ENCODE peak calls at places on chromosomes 13 and 19, in five cellular contexts. X is heart left ventricle, F is cardiac muscle cell, Q is ascending aorta, G is A673. T is an unnamed sample.

GRCh38 chr19:48501961-48502719 is 9.5 kb downstream of the LMTK3 start:
- DNase-seq in X (no peak), F (peak; percentile 94), Q (peak; percentile 75), G (peak; percentile 91), T (peak; percentile 51)

GRCh38 chr19:39397360-39398296 is 6.5 kb downstream of the MED29 start:
- DNase-seq in X (peak; percentile 89), F (peak; percentile 86), Q (peak; percentile 95), G (peak; percentile 91), T (peak; percentile 94)

GRCh38 chr19:27774827-27775226 is 1438.1 kb downstream of the UQCRFS1 start:
- DNase-seq in X (no peak), F (no peak), Q (no peak), G (peak; percentile 48), T (peak; percentile 54)

GRCh38 chr19:8610928-8611284 is 391 bp upstream of the ADAMTS10 start:
- DNase-seq in X (no peak), F (no peak), Q (no peak), G (no peak), T (no peak)

GRCh38 chr19:46015961-46016425 is 6.9 kb downstream of the PGLYRP1 start:
- DNase-seq in X (no peak), F (peak; percentile 28), Q (no peak), G (peak; percentile 35), T (no peak)

GRCh38 chr19:40685016-40685526 is 5.4 kb downstream of the NUMBL start:
- DNase-seq in X (no peak), F (no peak), Q (no peak), G (no peak), T (no peak)

GRCh38 chr19:46990998-46991676 is 28.5 kb upstream of the NPAS1 start:
- DNase-seq in X (peak; percentile 88), F (peak; percentile 86), Q (peak; percentile 91), G (peak; percentile 93), T (peak; percentile 76)

GRCh38 chr13:80116107-80116506 is 224.8 kb downstream of the SPRY2 start:
- DNase-seq in X (no peak), F (no peak), Q (no peak), G (peak; percentile 45), T (no peak)

GRCh38 chr19:7907122-7907521 is 3.4 kb downstream of the MAP2K7 start:
- DNase-seq in X (no peak), F (no peak), Q (peak; percentile 60), G (no peak), T (no peak)

GRCh38 chr13:98482476-98483444 is 94.1 kb downstream of the STK24 start:
- DNase-seq in X (peak; percentile 77), F (peak; percentile 77), Q (no peak), G (no peak), T (peak; percentile 49)

GRCh38 chr13:60591348-60591747 is 194.3 kb downstream of the TDRD3 start:
- DNase-seq in X (no peak), F (no peak), Q (no peak), G (peak; percentile 37), T (peak; percentile 84)

DNA sequence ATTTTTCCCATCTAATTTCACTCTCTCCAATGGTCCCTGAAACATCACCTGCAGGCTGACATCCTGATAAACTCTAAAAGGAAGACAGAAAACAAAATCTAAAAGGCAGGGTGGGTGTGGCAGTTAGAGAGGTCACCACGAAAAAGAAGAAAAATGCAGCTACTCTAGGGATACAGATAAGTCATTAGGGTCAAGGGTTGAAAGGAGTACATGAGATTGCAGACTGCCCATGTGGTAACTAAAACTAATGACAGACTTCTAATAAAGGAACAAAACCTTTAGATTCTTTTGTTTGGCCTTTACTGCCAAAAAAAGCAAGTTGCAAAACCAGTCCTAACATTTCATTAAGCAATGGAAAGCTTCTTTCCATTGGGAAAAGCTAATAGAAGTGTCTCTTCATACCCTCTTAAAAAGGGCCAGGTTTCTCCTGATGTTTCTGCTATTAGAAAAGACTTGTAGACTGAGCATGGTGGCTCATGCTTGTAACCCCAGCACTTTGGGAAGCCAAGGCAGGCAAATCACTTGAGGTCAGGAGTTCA is 31.0 kb downstream of the THSD1 start:
- DNase-seq in X (no peak), F (no peak), Q (no peak), G (no peak), T (no peak)
- H3K4me1 ChIP-seq in X (peaks cover 15% of the 10 kb centered on the region), F (no peaks in the 10 kb centered on the region), Q (no peaks in the 10 kb centered on the region), G (no peaks in the 10 kb centered on the region), T (peaks cover 24% of the 10 kb centered on the region)

DNA sequence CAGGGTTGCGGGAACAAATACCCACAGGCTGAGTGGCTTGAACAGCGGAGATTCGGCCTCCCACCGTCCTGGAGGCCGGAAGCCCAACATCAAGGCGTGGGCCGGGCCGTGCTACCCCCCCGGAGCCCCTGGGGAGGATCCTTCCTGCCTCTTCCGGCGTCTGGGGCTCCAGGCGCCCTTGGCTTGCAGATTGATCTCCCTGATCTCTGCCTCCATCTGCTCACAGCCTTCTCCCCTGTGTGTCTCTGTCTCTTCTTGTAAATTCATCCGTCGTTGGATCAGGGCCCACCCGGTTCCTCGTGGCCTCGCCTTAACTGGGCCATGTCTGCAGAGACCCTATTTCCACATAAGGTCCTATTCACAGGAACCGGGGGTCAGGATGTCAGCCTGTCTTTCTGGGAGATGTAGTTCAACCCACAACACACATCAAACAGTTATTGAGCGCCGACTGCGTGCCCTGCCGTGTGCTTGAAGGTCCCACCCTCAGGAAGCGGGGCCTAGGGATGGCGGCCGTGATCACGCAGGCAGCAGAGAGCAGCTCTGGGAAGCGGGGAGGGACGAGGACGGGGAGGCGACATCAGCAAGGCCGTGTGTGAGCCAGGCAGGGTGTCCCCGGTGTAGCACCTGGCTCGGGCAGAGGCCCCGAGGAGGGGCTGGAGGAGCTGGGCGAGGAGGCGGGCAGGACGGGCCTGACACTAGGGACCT is 21.3 kb downstream of the HCN2 start:
- DNase-seq in X (peak; percentile 74), F (no peak), Q (no peak), G (peak; percentile 98), T (peak; percentile 90)
- H3K27ac ChIP-seq in X (peak overlapping the region; percentile 46), F (no peak overlapping the region), Q (no peak overlapping the region), G (peak overlapping the region; percentile 84), T (peak overlapping the region; percentile 69)

GRCh38 chr19:6023085-6023682 is 45.2 kb upstream of the RANBP3 start:
- DNase-seq in X (no peak), F (no peak), Q (no peak), G (no peak), T (no peak)
- H3K27me3 ChIP-seq in X (no peaks in the 10 kb centered on the region), F (no peaks in the 10 kb centered on the region), Q (no peaks in the 10 kb centered on the region), G (no peaks in the 10 kb centered on the region), T (no peaks in the 10 kb centered on the region)

GRCh38 chr19:54108496-54108895 is 5.8 kb downstream of the NDUFA3 start:
- DNase-seq in X (no peak), F (no peak), Q (no peak), G (no peak), T (no peak)
- H3K4me1 ChIP-seq in X (peaks cover 7% of the 10 kb centered on the region), F (no peaks in the 10 kb centered on the region), Q (no peaks in the 10 kb centered on the region), G (no peaks in the 10 kb centered on the region), T (no peaks in the 10 kb centered on the region)

GRCh38 chr13:102974574-102975195 is 91.5 kb downstream of the SLC10A2 start:
- DNase-seq in X (no peak), F (no peak), Q (no peak), G (no peak), T (no peak)
- H3K27ac ChIP-seq in X (no peak overlapping the region), F (peak overlapping the region; percentile 34), Q (no peak overlapping the region), G (no peak overlapping the region), T (no peak overlapping the region)

GRCh38 chr13:99991013-99991805 is 9.6 kb downstream of the ZIC2 start:
- DNase-seq in X (no peak), F (no peak), Q (no peak), G (peak; percentile 64), T (no peak)
- H3K27me3 ChIP-seq in X (peaks cover 100% of the 10 kb centered on the region), F (peaks cover 100% of the 10 kb centered on the region), Q (peaks cover 62% of the 10 kb centered on the region), G (no peaks in the 10 kb centered on the region), T (no peaks in the 10 kb centered on the region)